ENCODE peak calls at places on chromosomes 3 and 15, in ten cellular contexts. H is uterus, U is gastrocnemius medialis, Z is heart left ventricle, N is adrenal gland, I is thyroid gland, S is NB4, P is lower leg skin, C is right lobe of liver, J is ovary. K is an unnamed sample.

GRCh38 chr3:27559835-27560234 is 75.7 kb upstream of the SLC4A7 start:
- DNase-seq in S (no peak), Z (peak; percentile 61), H (peak; percentile 33), U (peak; percentile 34), P (peak; percentile 62), C (no peak), J (peak; percentile 25), I (peak; percentile 28), N (no peak), K (no peak)

GRCh38 chr3:177930771-177931170 is 605.5 kb upstream of the KCNMB2 start:
- DNase-seq in Z (no peak), C (no peak), P (no peak), I (no peak), N (no peak), U (no peak), J (no peak), S (no peak), H (no peak), K (no peak)

GRCh38 chr3:42148982-42149432 is 57.9 kb downstream of the TRAK1 start:
- DNase-seq in N (peak; percentile 66), Z (peak; percentile 83), S (peak; percentile 7), P (peak; percentile 55), H (peak; percentile 65), J (peak; percentile 71), C (no peak), I (peak; percentile 29), U (peak; percentile 78), K (peak; percentile 41)

GRCh38 chr3:108036984-108037741 is 53.7 kb downstream of the CD47 start:
- DNase-seq in P (no peak), Z (no peak), J (no peak), N (no peak), U (no peak), S (no peak), I (no peak), C (no peak), H (no peak), K (no peak)

GRCh38 chr15:37094542-37095196 is 5.7 kb downstream of the MEIS2 start:
- DNase-seq in C (no peak), P (no peak), H (no peak), N (no peak), Z (no peak), U (no peak), S (no peak), J (no peak), I (no peak), K (no peak)

GRCh38 chr3:177050466-177051237 is 146.6 kb downstream of the TBL1XR1 start:
- DNase-seq in S (peak; percentile 43), N (no peak), J (no peak), Z (no peak), U (no peak), P (no peak), I (no peak), H (no peak), C (no peak), K (no peak)

GRCh38 chr3:108940568-108941285 is 13.0 kb downstream of the GUCA1C start:
- DNase-seq in Z (no peak), U (no peak), I (no peak), P (no peak), S (no peak), H (no peak), J (no peak), C (no peak), N (no peak), K (no peak)

GRCh38 chr3:183131186-183131585 is 31.3 kb downstream of the LAMP3 start:
- DNase-seq in C (no peak), J (no peak), U (no peak), I (peak; percentile 70), Z (no peak), H (no peak), P (no peak), N (no peak), S (no peak), K (no peak)

GRCh38 chr15:85444329-85444605 is 63.9 kb downstream of the AKAP13 start:
- DNase-seq in P (no peak), H (no peak), N (no peak), Z (no peak), J (no peak), S (no peak), I (no peak), C (no peak), U (no peak), K (no peak)

GRCh38 chr15:47119349-47119748 is 598.0 kb upstream of the SEMA6D start:
- DNase-seq in S (no peak), H (no peak), Z (no peak), C (no peak), I (no peak), N (no peak), J (no peak), P (no peak), U (no peak), K (no peak)

DNA sequence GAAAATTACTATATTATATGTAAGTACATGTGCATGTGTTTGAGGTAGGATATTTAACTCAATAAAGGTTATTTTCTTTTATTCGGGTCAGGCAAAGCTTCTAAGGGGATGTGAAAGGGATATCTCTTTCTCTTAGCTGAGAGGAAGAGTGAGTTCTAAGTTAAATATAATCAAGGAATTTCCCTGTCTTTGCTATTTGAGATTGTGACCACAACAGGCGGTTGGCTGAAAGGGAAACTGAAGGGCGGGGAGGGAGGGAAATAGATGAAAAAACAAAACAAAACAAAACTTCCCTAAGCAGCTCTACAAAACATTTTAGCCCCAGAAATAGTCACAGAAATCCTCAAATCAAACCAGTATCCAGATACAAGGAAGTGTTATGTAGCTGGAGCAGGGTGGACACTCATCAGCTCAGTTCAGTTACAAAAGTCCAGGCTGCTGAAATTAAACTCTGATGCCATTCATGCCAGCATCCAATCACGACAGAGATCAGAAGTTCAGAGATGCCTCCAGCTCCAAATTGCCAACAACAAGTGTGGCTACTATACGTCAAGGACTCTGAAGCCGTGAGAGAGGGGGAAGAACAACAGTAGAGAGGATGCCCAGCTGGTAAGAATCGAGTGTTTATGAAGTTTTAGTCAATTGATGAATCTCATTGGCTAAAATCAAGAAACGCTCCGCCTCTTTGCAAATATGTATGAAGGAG is 369 bp upstream of the TP63 start:
- DNase-seq in S (no peak), U (peak; percentile 60), Z (no peak), N (no peak), P (no peak), I (no peak), C (no peak), J (no peak), H (no peak), K (no peak)
- TF ChIP-seq POLR2A in S (no peak), U (peak; percentile 86), Z (no peak), N (no peak), P (no peak), I (peak; percentile 21), C (no peak), J (no peak), H (no peak), K (no peak)

GRCh38 chr15:101168463-101168824 is 83.4 kb downstream of the CHSY1 start:
- DNase-seq in J (no peak), P (peak; percentile 58), C (peak; percentile 55), N (peak; percentile 75), S (no peak), I (no peak), Z (peak; percentile 75), H (peak; percentile 38), U (peak; percentile 31), K (peak; percentile 45)
- TF ChIP-seq POLR2A in J (no peak), P (no peak), C (no peak), N (no peak), S (no peak), I (no peak), Z (no peak), H (no peak), U (no peak), K (no peak)

GRCh38 chr3:18505056-18505455 is 79.9 kb upstream of the SATB1 start:
- DNase-seq in U (no peak), C (no peak), H (no peak), P (no peak), N (no peak), Z (no peak), J (no peak), I (no peak), S (no peak), K (no peak)
- TF ChIP-seq POLR2A in U (no peak), C (no peak), H (no peak), P (no peak), N (no peak), Z (no peak), J (no peak), I (no peak), S (no peak), K (no peak)

DNA sequence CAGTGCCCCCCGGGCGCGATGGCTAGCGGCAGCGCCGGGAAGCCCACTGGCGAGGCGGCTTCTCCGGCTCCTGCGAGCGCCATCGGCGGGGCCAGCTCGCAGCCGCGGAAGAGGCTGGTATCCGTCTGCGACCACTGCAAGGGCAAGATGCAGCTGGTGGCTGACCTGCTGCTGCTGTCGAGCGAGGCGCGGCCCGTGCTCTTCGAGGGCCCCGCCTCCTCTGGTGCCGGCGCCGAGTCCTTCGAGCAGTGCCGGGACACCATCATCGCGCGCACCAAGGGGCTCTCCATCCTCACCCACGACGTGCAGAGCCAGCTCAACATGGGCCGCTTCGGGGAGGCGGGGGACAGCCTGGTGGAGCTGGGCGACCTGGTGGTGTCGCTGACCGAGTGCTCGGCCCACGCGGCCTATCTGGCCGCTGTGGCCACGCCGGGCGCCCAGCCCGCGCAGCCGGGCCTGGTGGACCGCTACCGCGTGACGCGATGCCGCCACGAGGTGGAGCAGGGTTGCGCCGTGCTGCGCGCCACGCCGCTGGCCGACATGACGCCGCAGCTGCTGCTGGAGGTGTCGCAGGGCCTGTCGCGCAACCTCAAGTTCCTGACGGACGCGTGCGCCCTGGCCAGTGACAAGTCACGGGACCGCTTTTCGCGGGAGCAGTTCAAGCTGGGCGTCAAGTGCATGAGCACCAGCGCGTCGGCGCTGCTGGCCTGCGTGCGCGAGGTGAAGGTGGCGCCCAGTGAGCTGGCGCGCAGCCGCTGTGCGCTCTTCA is 1.7 kb downstream of the TLNRD1 start:
- DNase-seq in Z (peak; percentile 38), P (no peak), S (no peak), N (no peak), U (no peak), H (no peak), J (no peak), I (no peak), C (no peak), K (peak; percentile 17)
- TF ChIP-seq POLR2A in Z (no peak), P (no peak), S (no peak), N (no peak), U (no peak), H (no peak), J (no peak), I (no peak), C (no peak), K (no peak)

K was measured in body of pancreas.